ENCODE peak calls at places on chromosomes 13 and 19, in nine cellular contexts. N is astrocyte of the cerebellum, G is AG04450, T is breast epithelium, F is WERI-Rb-1, J is LNCaP clone FGC, Y is omental fat pad, U is pancreas, O is HFF-Myc. M is an unnamed sample.

GRCh38 chr19:5678071-5678682 is 2.1 kb downstream of the MICOS13 start:
- DNase-seq in N (no peak), G (no peak), T (no peak), F (no peak), J (no peak), Y (no peak), U (peak), O (no peak), M (no peak)

GRCh38 chr19:50341091-50341564 is 12.0 kb upstream of the KCNC3 start:
- DNase-seq in N (no peak), G (no peak), T (no peak), F (no peak), J (no peak), Y (no peak), U (no peak), O (no peak), M (no peak)

GRCh38 chr13:113084094-113084942 is 21.3 kb upstream of the F7 start:
- DNase-seq in N (no peak), G (no peak), T (no peak), F (no peak), J (no peak), Y (no peak), U (no peak), O (no peak), M (no peak)

GRCh38 chr13:85381082-85381481 is 418.1 kb downstream of the SLITRK6 start:
- DNase-seq in N (no peak), G (no peak), T (no peak), F (no peak), J (no peak), Y (no peak), U (no peak), O (no peak), M (no peak)

GRCh38 chr19:13670846-13671245 is 93.5 kb upstream of the MRI1 start:
- DNase-seq in N (no peak), G (no peak), T (no peak), F (no peak), J (no peak), Y (no peak), U (no peak), O (no peak), M (no peak)

GRCh38 chr19:27776020-27776419 is 1436.9 kb downstream of the UQCRFS1 start:
- DNase-seq in N (no peak), G (no peak), T (no peak), F (peak), J (no peak), Y (no peak), U (no peak), O (no peak), M (no peak)

GRCh38 chr19:13742756-13743155 is 21.6 kb upstream of the MRI1 start:
- DNase-seq in N (no peak), G (no peak), T (no peak), F (no peak), J (no peak), Y (no peak), U (no peak), O (no peak), M (no peak)

GRCh38 chr13:30002577-30002976 is 152.2 kb upstream of the UBL3 start:
- DNase-seq in N (peak), G (peak), T (no peak), F (no peak), J (no peak), Y (no peak), U (no peak), O (no peak), M (peak)

GRCh38 chr19:4077800-4078683 is 11.3 kb upstream of the ZBTB7A start:
- DNase-seq in N (no peak), G (no peak), T (peak), F (no peak), J (no peak), Y (no peak), U (peak), O (no peak), M (no peak)

GRCh38 chr19:46798713-46799112 is 10.3 kb upstream of the SLC1A5 start:
- DNase-seq in N (no peak), G (no peak), T (no peak), F (no peak), J (no peak), Y (no peak), U (no peak), O (no peak), M (no peak)

GRCh38 chr19:4064073-4064550 is 2.6 kb downstream of the ZBTB7A start:
- DNase-seq in N (no peak), G (no peak), T (no peak), F (no peak), J (no peak), Y (no peak), U (peak), O (no peak), M (no peak)

GRCh38 chr13:93956416-93956815 is 523.1 kb downstream of the DCT start:
- DNase-seq in N (no peak), G (no peak), T (no peak), F (no peak), J (no peak), Y (no peak), U (no peak), O (no peak), M (no peak)

GRCh38 chr13:57925250-57925649 is 293.7 kb downstream of the PCDH17 start:
- DNase-seq in N (no peak), G (no peak), T (no peak), F (no peak), J (peak), Y (no peak), U (no peak), O (no peak), M (no peak)

GRCh38 chr13:23851106-23851505 is 38.1 kb downstream of the MIPEP start:
- DNase-seq in N (peak), G (no peak), T (no peak), F (no peak), J (no peak), Y (no peak), U (no peak), O (no peak), M (no peak)

GRCh38 chr13:24502567-24503375 is 9.8 kb downstream of the PARP4 start:
- DNase-seq in N (no peak), G (no peak), T (no peak), F (no peak), J (no peak), Y (no peak), U (no peak), O (peak), M (no peak)

GRCh38 chr19:547836-548720 is 4.2 kb downstream of the GZMM start:
- DNase-seq in N (no peak), G (no peak), T (no peak), F (no peak), J (no peak), Y (no peak), U (no peak), O (no peak), M (no peak)

GRCh38 chr19:54248016-54248601 is 5.5 kb upstream of the LILRA6 start:
- DNase-seq in N (no peak), G (no peak), T (no peak), F (no peak), J (no peak), Y (no peak), U (no peak), O (no peak), M (no peak)

GRCh38 chr19:5567971-5568407 is 236 bp upstream of the TINCR start:
- DNase-seq in N (no peak), G (no peak), T (no peak), F (no peak), J (no peak), Y (no peak), U (no peak), O (no peak), M (no peak)

GRCh38 chr19:374183-374885 is 29.7 kb upstream of the MIER2 start:
- DNase-seq in N (no peak), G (no peak), T (no peak), F (no peak), J (no peak), Y (no peak), U (no peak), O (no peak), M (no peak)

GRCh38 chr19:8639821-8640401 is 9.5 kb downstream of the NFILZ start:
- DNase-seq in N (no peak), G (no peak), T (no peak), F (no peak), J (no peak), Y (no peak), U (no peak), O (no peak), M (no peak)

GRCh38 chr19:18093439-18094161 is 4.0 kb upstream of the MAST3 start:
- DNase-seq in N (no peak), G (no peak), T (no peak), F (peak), J (no peak), Y (no peak), U (no peak), O (no peak), M (no peak)

GRCh38 chr19:6313398-6313969 is 19.9 kb downstream of the ACER1 start:
- DNase-seq in N (no peak), G (no peak), T (no peak), F (no peak), J (no peak), Y (no peak), U (no peak), O (no peak), M (no peak)

GRCh38 chr13:27924529-27925141 is 4.8 kb downstream of the PDX1 start:
- DNase-seq in N (no peak), G (no peak), T (no peak), F (no peak), J (no peak), Y (no peak), U (no peak), O (no peak), M (no peak)

GRCh38 chr19:33620611-33621010 is 1.1 kb upstream of the CHST8 start:
- DNase-seq in N (no peak), G (no peak), T (no peak), F (no peak), J (no peak), Y (no peak), U (no peak), O (no peak), M (no peak)

GRCh38 chr13:99812611-99813010 is 159.0 kb downstream of the ZIC5 start:
- DNase-seq in N (peak), G (no peak), T (no peak), F (no peak), J (no peak), Y (no peak), U (no peak), O (no peak), M (no peak)

GRCh38 chr13:112943309-112944125 is 25.5 kb upstream of the MCF2L start:
- DNase-seq in N (no peak), G (no peak), T (no peak), F (peak), J (no peak), Y (no peak), U (peak), O (no peak), M (no peak)

GRCh38 chr13:94947965-94948371 is 235.6 kb upstream of the SOX21 start:
- DNase-seq in N (peak), G (no peak), T (no peak), F (no peak), J (no peak), Y (no peak), U (no peak), O (no peak), M (no peak)

GRCh38 chr13:98143157-98143553 is 261 bp downstream of the FARP1 start:
- DNase-seq in N (no peak), G (no peak), T (no peak), F (no peak), J (no peak), Y (no peak), U (no peak), O (no peak), M (no peak)

GRCh38 chr19:45637890-45638667 is 1.1 kb downstream of the EML2 start:
- DNase-seq in N (no peak), G (no peak), T (no peak), F (peak), J (no peak), Y (no peak), U (no peak), O (no peak), M (no peak)

GRCh38 chr13:105207586-105208293 is 1327.7 kb downstream of the EFNB2 start:
- DNase-seq in N (no peak), G (no peak), T (no peak), F (no peak), J (no peak), Y (no peak), U (no peak), O (no peak), M (no peak)

GRCh38 chr19:409006-409514 is at the start of gene C2CD4C:
- DNase-seq in N (no peak), G (no peak), T (peak), F (peak), J (no peak), Y (no peak), U (no peak), O (no peak), M (no peak)

GRCh38 chr19:14023404-14024235 is 4.3 kb upstream of the RLN3 start:
- DNase-seq in N (no peak), G (no peak), T (no peak), F (peak), J (no peak), Y (no peak), U (peak), O (no peak), M (no peak)

GRCh38 chr13:76828316-76828741 is 57.9 kb downstream of the KCTD12 start:
- DNase-seq in N (no peak), G (no peak), T (no peak), F (no peak), J (no peak), Y (no peak), U (no peak), O (no peak), M (no peak)

GRCh38 chr19:11261902-11262839 is at the start of gene DOCK6:
- DNase-seq in N (no peak), G (no peak), T (no peak), F (peak), J (no peak), Y (no peak), U (peak), O (no peak), M (no peak)

GRCh38 chr13:109610517-109610916 is 175.9 kb downstream of the IRS2 start:
- DNase-seq in N (no peak), G (no peak), T (no peak), F (peak), J (no peak), Y (no peak), U (no peak), O (no peak), M (no peak)

GRCh38 chr13:109400192-109400591 is 386.2 kb downstream of the IRS2 start:
- DNase-seq in N (no peak), G (no peak), T (no peak), F (no peak), J (no peak), Y (no peak), U (no peak), O (no peak), M (no peak)

GRCh38 chr19:39409886-39410619 is 2.4 kb upstream of the PLEKHG2 start:
- DNase-seq in N (no peak), G (no peak), T (no peak), F (no peak), J (no peak), Y (no peak), U (peak), O (no peak), M (no peak)

DNA sequence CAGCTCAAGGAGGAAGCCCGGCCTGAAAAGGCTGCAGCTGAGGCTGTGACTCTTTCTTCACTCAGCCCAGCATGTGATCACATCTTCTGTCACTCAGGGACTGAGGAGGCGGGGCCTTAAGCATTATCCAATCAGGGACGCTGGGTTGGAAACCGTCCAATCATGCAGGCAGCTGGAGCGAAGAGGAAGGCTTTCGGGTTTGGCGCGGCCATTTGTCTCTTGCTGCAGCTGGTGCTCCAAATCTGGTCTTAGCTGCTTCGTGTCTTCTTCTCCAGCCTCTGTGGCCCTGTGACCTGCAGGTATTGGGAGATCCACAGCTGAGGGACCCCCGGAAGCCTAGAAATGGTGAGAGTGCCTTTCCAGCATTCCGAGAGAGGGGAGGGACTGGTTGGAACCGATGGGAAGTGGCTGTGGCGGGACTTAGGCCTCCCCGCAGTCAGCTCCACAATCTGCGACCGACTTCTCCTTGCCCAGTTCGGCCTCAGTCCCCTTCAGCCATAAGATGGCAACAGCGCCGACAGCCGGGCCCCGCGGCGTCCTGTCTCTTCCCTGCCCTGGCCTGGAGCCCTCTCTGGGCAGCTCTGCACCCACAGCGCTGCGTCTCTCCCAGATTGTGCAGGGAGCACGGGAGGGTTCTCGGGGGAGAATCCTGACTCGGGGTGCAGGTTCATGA is at the start of gene ZNF90:
- DNase-seq in N (peak), G (peak), T (peak), F (no peak), J (no peak), Y (peak), U (peak), O (peak), M (peak)
- TF ChIP-seq CTCF in N (no peak), G (no peak), T (no peak), F (no peak), J (no peak), Y (no peak), U (no peak), O (no peak), M (peak)

DNA sequence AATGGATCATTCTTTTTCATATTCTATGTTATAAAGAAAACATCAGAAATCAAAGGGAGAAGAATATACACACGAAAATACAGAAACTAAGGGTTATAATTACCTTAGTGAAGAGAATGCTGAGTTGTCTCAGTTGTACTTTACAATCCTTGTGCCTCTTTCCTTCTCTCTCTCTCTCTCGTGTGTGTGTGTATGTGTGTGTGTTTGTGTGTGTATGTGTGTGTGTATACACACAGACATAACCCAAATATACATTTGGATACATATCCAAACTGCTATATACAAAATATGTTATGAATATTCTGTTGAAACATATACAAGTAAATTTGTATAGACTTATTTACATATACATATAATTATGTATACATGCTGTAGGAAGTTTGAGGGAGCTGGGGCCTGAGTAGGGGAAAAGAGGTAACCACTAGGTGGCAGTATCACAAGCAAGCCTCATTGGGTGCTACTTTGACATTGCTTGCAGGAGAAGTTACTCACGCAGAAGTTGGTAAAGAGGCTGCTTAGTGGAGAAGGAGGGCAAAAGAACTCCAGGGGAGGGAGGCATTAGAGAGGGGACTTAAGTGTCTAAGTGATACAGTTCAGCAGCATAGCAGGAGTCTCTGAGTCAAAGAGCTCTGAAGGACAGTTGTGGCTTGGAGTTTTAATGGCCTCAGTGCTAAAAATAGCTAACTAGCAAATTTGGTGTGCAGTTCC is 465.1 kb upstream of the PCDH20 start:
- DNase-seq in N (no peak), G (no peak), T (no peak), F (peak), J (peak), Y (no peak), U (no peak), O (no peak), M (no peak)
- TF ChIP-seq CTCF in N (peak), G (peak), T (no peak), F (peak), J (peak), Y (no peak), U (peak), O (peak), M (no peak)

DNA sequence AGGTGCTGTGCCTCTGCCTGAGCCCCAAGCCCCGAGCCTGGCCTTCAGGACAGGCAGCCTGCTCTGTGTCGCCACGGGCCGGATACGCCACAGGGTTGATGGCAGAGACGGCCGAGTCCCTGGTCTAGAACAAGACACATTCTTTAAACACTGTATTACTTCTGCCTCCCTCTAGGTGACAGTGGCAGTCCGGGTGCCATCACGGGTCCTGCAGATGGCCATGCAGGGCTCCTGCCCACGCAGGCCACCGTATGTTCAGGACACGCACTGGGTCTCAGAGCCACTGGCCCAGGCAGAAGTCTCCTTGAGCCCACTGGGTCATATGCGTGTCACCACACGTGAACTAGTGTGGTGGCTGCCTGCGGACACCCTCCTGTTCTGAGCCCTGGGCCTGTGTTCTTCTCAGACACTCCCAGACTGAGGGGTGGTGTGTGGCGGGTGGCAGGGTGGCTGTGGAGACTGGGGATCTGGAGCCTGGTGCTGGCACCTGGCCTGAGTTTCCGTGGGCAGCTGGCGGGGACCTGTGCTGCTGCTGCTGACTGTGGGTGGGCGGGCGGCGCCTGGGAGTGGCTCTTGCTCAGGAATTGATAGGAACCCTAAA is 4.4 kb downstream of the PLEKHJ1 start:
- DNase-seq in N (no peak), G (no peak), T (no peak), F (peak), J (no peak), Y (no peak), U (no peak), O (no peak), M (no peak)
- TF ChIP-seq CTCF in N (peak), G (no peak), T (no peak), F (peak), J (peak), Y (no peak), U (no peak), O (no peak), M (no peak)

GRCh38 chr19:2604747-2605329 is 97.7 kb downstream of the GNG7 start:
- DNase-seq in N (no peak), G (no peak), T (no peak), F (no peak), J (no peak), Y (no peak), U (peak), O (no peak), M (no peak)

GRCh38 chr19:2603320-2603719 is 99.2 kb downstream of the GNG7 start:
- DNase-seq in N (peak), G (no peak), T (peak), F (no peak), J (no peak), Y (no peak), U (peak), O (no peak), M (peak)

GRCh38 chr19:2607712-2608601 is 94.5 kb downstream of the GNG7 start:
- DNase-seq in N (no peak), G (no peak), T (no peak), F (no peak), J (no peak), Y (no peak), U (peak), O (no peak), M (no peak)

GRCh38 chr19:2600914-2601870 is 101.3 kb downstream of the GNG7 start:
- DNase-seq in N (no peak), G (no peak), T (peak), F (no peak), J (no peak), Y (no peak), U (peak), O (no peak), M (no peak)

GRCh38 chr19:2602391-2603181 is 99.9 kb downstream of the GNG7 start:
- DNase-seq in N (peak), G (peak), T (peak), F (no peak), J (peak), Y (no peak), U (peak), O (peak), M (peak)
- TF ChIP-seq CTCF in N (peak), G (peak), T (peak), F (no peak), J (no peak), Y (no peak), U (no peak), O (no peak), M (no peak)

DNA sequence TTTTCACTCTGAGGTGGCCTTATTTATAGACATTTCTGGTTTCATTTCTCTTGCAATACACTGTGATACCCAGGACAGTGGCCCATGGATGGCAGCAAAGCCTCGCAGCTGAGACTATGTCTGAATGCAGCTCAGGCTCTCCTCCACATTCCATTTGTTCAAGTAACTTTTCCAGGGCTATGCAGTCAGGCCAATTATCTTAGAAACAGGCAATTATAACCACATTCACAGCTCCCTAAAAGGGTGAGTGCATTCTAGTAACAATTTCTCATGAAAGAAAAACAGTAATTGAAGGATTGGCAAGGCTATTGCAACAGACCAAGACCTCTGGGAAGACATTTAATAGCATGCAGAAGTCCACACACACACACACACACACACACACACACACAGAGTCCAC is 264.0 kb downstream of the TBC1D4 start:
- DNase-seq in N (peak), G (no peak), T (no peak), F (no peak), J (no peak), Y (no peak), U (no peak), O (no peak), M (peak)
- TF ChIP-seq CTCF in N (no peak), G (no peak), T (no peak), F (no peak), J (peak), Y (no peak), U (no peak), O (no peak), M (peak)